ENCODE peak calls at places on chromosomes 4 and X, in six cellular contexts. G, Z, N, V, J and B are unnamed samples.

GRCh38 chr4:143381171-143382118 is 44.8 kb downstream of the GAB1 start:
- DNase-seq in J (peak; percentile 88), Z (no peak), V (peak; percentile 89), N (no peak), G (peak; percentile 85), B (peak; percentile 94)

GRCh38 chr4:104591505-104591904 is 96.8 kb upstream of the CXXC4 start:
- DNase-seq in Z (no peak), V (no peak), J (no peak), G (no peak), N (no peak), B (no peak)

GRCh38 chrX:132463411-132463810 is 25.4 kb downstream of the MBNL3 start:
- DNase-seq in J (no peak), G (no peak), V (no peak), N (no peak), Z (no peak), B (no peak)

GRCh38 chr4:111781611-111782010 is 363.6 kb upstream of the FAM241A start:
- DNase-seq in G (no peak), V (no peak), J (no peak), N (peak; percentile 5), Z (no peak), B (no peak)

GRCh38 chr4:105457997-105458396 is 15.9 kb downstream of the PPA2 start:
- DNase-seq in G (no peak), J (no peak), N (no peak), Z (no peak), V (peak; percentile 25), B (no peak)

GRCh38 chrX:53939127-53939526 is 105.1 kb downstream of the PHF8 start:
- DNase-seq in Z (no peak), J (no peak), N (no peak), V (no peak), G (no peak), B (no peak)

GRCh38 chr4:176499518-176499917 is 179.8 kb downstream of the SPCS3 start:
- DNase-seq in V (peak; percentile 53), N (no peak), Z (no peak), G (no peak), J (no peak), B (no peak)

GRCh38 chr4:112853662-112854256 is 195.7 kb upstream of the ANK2 start:
- DNase-seq in G (no peak), J (no peak), N (no peak), V (no peak), Z (no peak), B (no peak)

GRCh38 chr4:74932010-74932409 is 906 bp upstream of the PARM1 start:
- DNase-seq in V (no peak), Z (no peak), N (no peak), J (no peak), G (no peak), B (no peak)

GRCh38 chr4:14458463-14458862 is 543.8 kb upstream of the CPEB2 start:
- DNase-seq in Z (no peak), G (no peak), V (no peak), J (no peak), N (no peak), B (no peak)

GRCh38 chr4:10587296-10587695 is 97.3 kb downstream of the CLNK start:
- DNase-seq in V (no peak), N (no peak), J (no peak), Z (no peak), G (no peak), B (no peak)
- H3K4me1 ChIP-seq in V (peaks cover 40% of the 10 kb centered on the region), N (no peaks in the 10 kb centered on the region), J (no peaks in the 10 kb centered on the region), Z (peaks cover 10% of the 10 kb centered on the region), G (peaks cover 5% of the 10 kb centered on the region), B (no peaks in the 10 kb centered on the region)

GRCh38 chr4:1407657-1408333 is 1.6 kb upstream of the NKX1-1 start:
- DNase-seq in V (no peak), N (no peak), G (no peak), J (no peak), Z (no peak), B (no peak)
- H3K4me1 ChIP-seq in V (no peaks in the 10 kb centered on the region), N (no peaks in the 10 kb centered on the region), G (peaks cover 17% of the 10 kb centered on the region), J (no peaks in the 10 kb centered on the region), Z (no peaks in the 10 kb centered on the region), B (peaks cover 38% of the 10 kb centered on the region)

GRCh38 chr4:92461732-92462131 is 158.0 kb downstream of the GRID2 start:
- DNase-seq in Z (no peak), J (no peak), V (no peak), G (no peak), N (no peak), B (no peak)
- H3K4me1 ChIP-seq in Z (no peaks in the 10 kb centered on the region), J (no peaks in the 10 kb centered on the region), V (no peaks in the 10 kb centered on the region), G (no peaks in the 10 kb centered on the region), N (no peaks in the 10 kb centered on the region), B (no peaks in the 10 kb centered on the region)

GRCh38 chr4:3467601-3468031 is 4.5 kb downstream of the DOK7 start:
- DNase-seq in J (no peak), V (no peak), N (no peak), G (no peak), Z (no peak), B (no peak)
- H3K4me1 ChIP-seq in J (peaks cover 9% of the 10 kb centered on the region), V (no peaks in the 10 kb centered on the region), N (peaks cover 22% of the 10 kb centered on the region), G (peaks cover 39% of the 10 kb centered on the region), Z (peaks cover 5% of the 10 kb centered on the region), B (peaks cover 62% of the 10 kb centered on the region)

GRCh38 chr4:184457530-184458249 is 16.7 kb downstream of the IRF2 start:
- DNase-seq in G (no peak), V (no peak), Z (no peak), J (no peak), N (no peak), B (no peak)
- H3K4me1 ChIP-seq in G (peaks cover 31% of the 10 kb centered on the region), V (peaks cover 13% of the 10 kb centered on the region), Z (peaks cover 15% of the 10 kb centered on the region), J (peaks cover 44% of the 10 kb centered on the region), N (peaks cover 11% of the 10 kb centered on the region), B (peaks cover 68% of the 10 kb centered on the region)

DNA sequence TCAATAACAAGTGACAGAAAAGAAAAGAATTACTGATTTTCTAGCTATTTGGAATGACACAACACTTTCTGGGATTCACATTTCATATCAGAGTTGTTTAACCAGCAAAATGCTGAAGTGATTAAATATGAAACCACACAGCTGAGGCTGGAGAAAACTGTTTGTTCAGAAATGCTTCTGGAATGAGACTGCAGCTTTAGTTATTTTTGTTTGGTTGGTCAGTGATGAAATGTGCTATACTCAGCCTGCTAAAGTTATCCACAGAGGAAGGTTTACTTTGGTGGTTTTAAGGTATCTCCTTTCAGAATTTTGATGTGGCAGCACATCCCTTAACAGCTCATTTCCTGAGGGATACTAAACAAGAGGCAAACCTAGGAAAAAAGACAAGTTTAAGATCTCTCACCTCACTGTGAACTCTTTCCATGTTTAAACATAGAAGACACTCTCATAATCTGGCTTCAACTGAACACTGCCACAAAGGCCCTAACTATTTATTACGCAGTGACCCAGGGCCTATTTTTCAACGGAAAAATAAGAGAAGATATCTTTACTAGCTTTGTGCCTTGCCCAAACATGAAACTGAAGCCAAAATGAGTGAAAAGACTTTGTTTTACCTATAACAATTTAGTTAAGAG is 106.6 kb upstream of the PDE5A start:
- DNase-seq in Z (no peak), V (peak; percentile 99), G (no peak), J (no peak), N (no peak), B (no peak)
- H3K4me1 ChIP-seq in Z (peaks cover 9% of the 10 kb centered on the region), V (peaks cover 41% of the 10 kb centered on the region), G (peaks cover 4% of the 10 kb centered on the region), J (peaks cover 5% of the 10 kb centered on the region), N (peaks cover 5% of the 10 kb centered on the region), B (peaks cover 18% of the 10 kb centered on the region)

GRCh38 chr4:1805493-1806222 is 12.6 kb downstream of the FGFR3 start:
- DNase-seq in N (no peak), Z (no peak), G (no peak), V (no peak), J (no peak), B (no peak)
- H3K4me1 ChIP-seq in N (peaks cover 45% of the 10 kb centered on the region), Z (peaks cover 11% of the 10 kb centered on the region), G (peaks cover 7% of the 10 kb centered on the region), V (no peaks in the 10 kb centered on the region), J (no peaks in the 10 kb centered on the region), B (no peaks in the 10 kb centered on the region)

GRCh38 chr4:25860586-25861421 is 2.0 kb downstream of the SEL1L3 start:
- DNase-seq in N (no peak), J (peak; percentile 27), Z (no peak), V (no peak), G (peak; percentile 54), B (no peak)
- H3K4me1 ChIP-seq in N (peaks cover 8% of the 10 kb centered on the region), J (peaks cover 35% of the 10 kb centered on the region), Z (peaks cover 9% of the 10 kb centered on the region), V (peaks cover 7% of the 10 kb centered on the region), G (peaks cover 77% of the 10 kb centered on the region), B (peaks cover 32% of the 10 kb centered on the region)

GRCh38 chr4:125710766-125711165 is 396.0 kb downstream of the FAT4 start:
- DNase-seq in Z (no peak), N (no peak), G (no peak), V (no peak), J (no peak), B (no peak)

GRCh38 chr4:125705681-125706080 is 390.9 kb downstream of the FAT4 start:
- DNase-seq in N (no peak), G (no peak), J (no peak), Z (no peak), V (no peak), B (no peak)

GRCh38 chr4:125704726-125705125 is 390.0 kb downstream of the FAT4 start:
- DNase-seq in J (no peak), G (no peak), Z (no peak), V (peak; percentile 46), N (no peak), B (no peak)

GRCh38 chr4:125703443-125703842 is 388.7 kb downstream of the FAT4 start:
- DNase-seq in G (no peak), J (no peak), N (no peak), V (peak; percentile 42), Z (no peak), B (no peak)

GRCh38 chr4:125707397-125707796 is 392.6 kb downstream of the FAT4 start:
- DNase-seq in N (no peak), J (no peak), V (no peak), Z (no peak), G (no peak), B (no peak)
- H3K4me1 ChIP-seq in N (no peaks in the 10 kb centered on the region), J (no peaks in the 10 kb centered on the region), V (no peaks in the 10 kb centered on the region), Z (no peaks in the 10 kb centered on the region), G (no peaks in the 10 kb centered on the region), B (no peaks in the 10 kb centered on the region)

DNA sequence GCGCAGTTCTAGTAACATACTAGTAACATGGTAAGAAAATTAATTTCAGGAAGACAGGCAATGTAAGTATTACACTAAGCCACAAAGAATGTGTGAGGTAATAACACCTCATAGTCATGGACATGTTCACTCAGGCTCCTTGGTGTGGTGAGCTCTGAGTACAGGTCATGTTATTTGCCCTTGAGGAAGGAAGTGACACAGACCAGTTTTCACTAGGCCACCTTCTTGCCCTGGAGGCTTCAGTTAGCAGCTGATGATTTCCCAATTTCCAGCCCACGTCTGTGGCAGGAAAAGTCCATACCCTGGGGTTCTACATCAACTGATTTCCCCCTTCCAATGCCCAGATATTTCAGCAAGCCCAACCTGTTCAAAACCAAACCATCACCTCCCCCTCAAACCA is 6.7 kb downstream of the APOO start:
- DNase-seq in J (no peak), Z (peak; percentile 39), G (no peak), V (peak; percentile 84), N (peak; percentile 51), B (no peak)
- H3K4me1 ChIP-seq in J (peaks cover 37% of the 10 kb centered on the region), Z (peaks cover 18% of the 10 kb centered on the region), G (no peaks in the 10 kb centered on the region), V (peaks cover 31% of the 10 kb centered on the region), N (peaks cover 66% of the 10 kb centered on the region), B (no peaks in the 10 kb centered on the region)